ENCODE peak calls at places on chromosomes 4 and X, in six cellular contexts. One of them, this sample, is unnamed. For H3K4me1, the result is how much of the 10 kb centered on the place peaks cover.

GRCh38 chr4:56156141-56156540 is 207.4 kb downstream of the CEP135 start:
- ATAC-seq in upper lobe of left lung: no peak
- ATAC-seq in K562: no peak
- ATAC-seq in GM12878: no peak
- ATAC-seq in HepG2: no peak
- ATAC-seq in A549: no peak
- ATAC-seq in this sample: no peak

GRCh38 chrX:7127058-7127457 is 20.5 kb upstream of the STS start:
- ATAC-seq in K562: no peak
- ATAC-seq in HepG2: peak
- ATAC-seq in upper lobe of left lung: no peak
- ATAC-seq in GM12878: no peak
- ATAC-seq in A549: no peak
- ATAC-seq in this sample: no peak

GRCh38 chr4:185662030-185662778 is 126.9 kb upstream of the PDLIM3 start:
- ATAC-seq in HepG2: no peak
- ATAC-seq in GM12878: no peak
- ATAC-seq in K562: no peak
- ATAC-seq in A549: no peak
- ATAC-seq in upper lobe of left lung: no peak
- ATAC-seq in this sample: no peak

GRCh38 chrX:2351999-2352995 is 148.5 kb downstream of the DHRSX start:
- ATAC-seq in HepG2: no peak
- ATAC-seq in upper lobe of left lung: no peak
- ATAC-seq in K562: peak
- ATAC-seq in GM12878: no peak
- ATAC-seq in A549: peak
- ATAC-seq in this sample: no peak

GRCh38 chr4:4801013-4801412 is 58.5 kb upstream of the MSX1 start:
- ATAC-seq in K562: no peak
- ATAC-seq in HepG2: no peak
- ATAC-seq in GM12878: no peak
- ATAC-seq in upper lobe of left lung: no peak
- ATAC-seq in A549: no peak
- ATAC-seq in this sample: no peak

GRCh38 chr4:86706923-86707597 is 112.9 kb downstream of the PTPN13 start:
- ATAC-seq in A549: no peak
- ATAC-seq in upper lobe of left lung: no peak
- ATAC-seq in GM12878: peak
- ATAC-seq in HepG2: no peak
- ATAC-seq in K562: no peak
- ATAC-seq in this sample: peak

GRCh38 chr4:110172972-110173371 is 25.4 kb downstream of the ELOVL6 start:
- ATAC-seq in upper lobe of left lung: no peak
- ATAC-seq in HepG2: no peak
- ATAC-seq in GM12878: no peak
- ATAC-seq in A549: no peak
- ATAC-seq in K562: no peak
- ATAC-seq in this sample: no peak

GRCh38 chr4:26281876-26282275 is 38.9 kb upstream of the RBPJ start:
- ATAC-seq in GM12878: no peak
- ATAC-seq in A549: no peak
- ATAC-seq in upper lobe of left lung: no peak
- ATAC-seq in K562: no peak
- ATAC-seq in HepG2: no peak
- ATAC-seq in this sample: no peak

GRCh38 chr4:146550161-146550560 is 28.4 kb upstream of the SLC10A7 start:
- ATAC-seq in A549: no peak
- ATAC-seq in K562: no peak
- ATAC-seq in HepG2: no peak
- ATAC-seq in upper lobe of left lung: no peak
- ATAC-seq in GM12878: no peak
- ATAC-seq in this sample: no peak

GRCh38 chrX:623599-624323 is 6.8 kb upstream of the SHOX start:
- ATAC-seq in HepG2: no peak
- ATAC-seq in GM12878: no peak
- ATAC-seq in upper lobe of left lung: no peak
- ATAC-seq in A549: peak
- ATAC-seq in K562: peak
- ATAC-seq in this sample: no peak

GRCh38 chr4:138401330-138401729 is 159.2 kb upstream of the SLC7A11 start:
- ATAC-seq in upper lobe of left lung: no peak
- ATAC-seq in GM12878: no peak
- ATAC-seq in A549: no peak
- ATAC-seq in K562: no peak
- ATAC-seq in HepG2: no peak
- ATAC-seq in this sample: no peak

GRCh38 chr4:159363376-159363775 is 260.5 kb downstream of the RAPGEF2 start:
- ATAC-seq in upper lobe of left lung: no peak
- ATAC-seq in K562: no peak
- ATAC-seq in A549: no peak
- ATAC-seq in HepG2: no peak
- ATAC-seq in GM12878: no peak
- ATAC-seq in this sample: no peak

GRCh38 chr4:186657766-186658165 is 65.9 kb downstream of the FAT1 start:
- ATAC-seq in GM12878: no peak
- ATAC-seq in K562: no peak
- ATAC-seq in HepG2: no peak
- ATAC-seq in A549: no peak
- ATAC-seq in upper lobe of left lung: no peak
- ATAC-seq in this sample: no peak

GRCh38 chr4:42237010-42237409 is 84.6 kb upstream of the BEND4 start:
- ATAC-seq in K562: no peak
- ATAC-seq in A549: no peak
- ATAC-seq in HepG2: no peak
- ATAC-seq in upper lobe of left lung: peak
- ATAC-seq in GM12878: no peak
- ATAC-seq in this sample: no peak

GRCh38 chr4:177251237-177251636 is 58.4 kb upstream of the NEIL3 start:
- ATAC-seq in GM12878: no peak
- ATAC-seq in HepG2: no peak
- ATAC-seq in K562: peak
- ATAC-seq in upper lobe of left lung: no peak
- ATAC-seq in A549: no peak
- ATAC-seq in this sample: no peak

GRCh38 chr4:141427726-141428296 is 207.1 kb downstream of the ZNF330 start:
- ATAC-seq in GM12878: no peak
- ATAC-seq in K562: no peak
- ATAC-seq in upper lobe of left lung: no peak
- ATAC-seq in HepG2: no peak
- ATAC-seq in A549: no peak
- ATAC-seq in this sample: no peak

GRCh38 chr4:124635331-124635730 is 77.2 kb downstream of the ANKRD50 start:
- ATAC-seq in HepG2: no peak
- ATAC-seq in K562: no peak
- ATAC-seq in A549: no peak
- ATAC-seq in GM12878: no peak
- ATAC-seq in upper lobe of left lung: no peak
- ATAC-seq in this sample: no peak

GRCh38 chr4:141329174-141329569 is 108.5 kb downstream of the ZNF330 start:
- ATAC-seq in GM12878: no peak
- ATAC-seq in HepG2: no peak
- ATAC-seq in A549: peak
- ATAC-seq in upper lobe of left lung: no peak
- ATAC-seq in K562: no peak
- ATAC-seq in this sample: peak

GRCh38 chr4:183200453-183200852 is 101.4 kb downstream of the WWC2 start:
- ATAC-seq in K562: no peak
- ATAC-seq in upper lobe of left lung: peak
- ATAC-seq in A549: peak
- ATAC-seq in GM12878: no peak
- ATAC-seq in HepG2: no peak
- ATAC-seq in this sample: no peak
- TF ChIP-seq EP300 in K562: no peak
- TF ChIP-seq EP300 in upper lobe of left lung: no peak
- TF ChIP-seq EP300 in A549: no peak
- TF ChIP-seq EP300 in GM12878: no peak
- TF ChIP-seq EP300 in HepG2: no peak
- TF ChIP-seq EP300 in this sample: no peak

GRCh38 chrX:154540897-154541535 is 5.6 kb downstream of the G6PD start:
- ATAC-seq in HepG2: peak
- ATAC-seq in K562: peak
- ATAC-seq in A549: peak
- ATAC-seq in GM12878: no peak
- ATAC-seq in upper lobe of left lung: peak
- ATAC-seq in this sample: no peak
- TF ChIP-seq POLR2A in HepG2: peak
- TF ChIP-seq POLR2A in K562: no peak
- TF ChIP-seq POLR2A in A549: peak
- TF ChIP-seq POLR2A in GM12878: no peak
- TF ChIP-seq POLR2A in upper lobe of left lung: no peak
- TF ChIP-seq POLR2A in this sample: no peak

GRCh38 chr4:2714071-2714770 is 41.9 kb downstream of the TNIP2 start:
- ATAC-seq in HepG2: no peak
- ATAC-seq in A549: no peak
- ATAC-seq in GM12878: peak
- ATAC-seq in K562: no peak
- ATAC-seq in upper lobe of left lung: peak
- ATAC-seq in this sample: peak

GRCh38 chr4:2714918-2715317 is 41.2 kb downstream of the TNIP2 start:
- ATAC-seq in K562: no peak
- ATAC-seq in upper lobe of left lung: no peak
- ATAC-seq in A549: no peak
- ATAC-seq in HepG2: no peak
- ATAC-seq in GM12878: no peak
- ATAC-seq in this sample: no peak

GRCh38 chr4:2716236-2716635 is 39.9 kb downstream of the TNIP2 start:
- ATAC-seq in K562: no peak
- ATAC-seq in HepG2: no peak
- ATAC-seq in A549: no peak
- ATAC-seq in upper lobe of left lung: no peak
- ATAC-seq in GM12878: no peak
- ATAC-seq in this sample: no peak

GRCh38 chr4:2713337-2713736 is 42.8 kb downstream of the TNIP2 start:
- ATAC-seq in HepG2: no peak
- ATAC-seq in K562: no peak
- ATAC-seq in GM12878: no peak
- ATAC-seq in A549: no peak
- ATAC-seq in upper lobe of left lung: no peak
- ATAC-seq in this sample: no peak

GRCh38 chr4:2715426-2715825 is 40.7 kb downstream of the TNIP2 start:
- ATAC-seq in HepG2: no peak
- ATAC-seq in K562: no peak
- ATAC-seq in A549: no peak
- ATAC-seq in upper lobe of left lung: no peak
- ATAC-seq in GM12878: no peak
- ATAC-seq in this sample: no peak
- H3K4me1 ChIP-seq in HepG2: under half
- H3K4me1 ChIP-seq in K562: under half
- H3K4me1 ChIP-seq in A549: under half
- H3K4me1 ChIP-seq in upper lobe of left lung: under half
- H3K4me1 ChIP-seq in GM12878: under half
- H3K4me1 ChIP-seq in this sample: under half

GRCh38 chr4:105276361-105276760 is 129.7 kb downstream of the TET2 start:
- ATAC-seq in upper lobe of left lung: no peak
- ATAC-seq in GM12878: no peak
- ATAC-seq in K562: no peak
- ATAC-seq in A549: no peak
- ATAC-seq in HepG2: no peak
- ATAC-seq in this sample: no peak

GRCh38 chr4:105280338-105280809 is 133.7 kb downstream of the TET2 start:
- ATAC-seq in upper lobe of left lung: no peak
- ATAC-seq in K562: no peak
- ATAC-seq in A549: no peak
- ATAC-seq in HepG2: no peak
- ATAC-seq in GM12878: no peak
- ATAC-seq in this sample: peak

GRCh38 chr4:105279314-105279713 is 132.6 kb downstream of the TET2 start:
- ATAC-seq in upper lobe of left lung: no peak
- ATAC-seq in HepG2: no peak
- ATAC-seq in K562: no peak
- ATAC-seq in A549: no peak
- ATAC-seq in GM12878: no peak
- ATAC-seq in this sample: no peak

GRCh38 chr4:105274504-105274903 is 127.8 kb downstream of the TET2 start:
- ATAC-seq in upper lobe of left lung: no peak
- ATAC-seq in HepG2: no peak
- ATAC-seq in GM12878: no peak
- ATAC-seq in K562: no peak
- ATAC-seq in A549: no peak
- ATAC-seq in this sample: peak

GRCh38 chr4:105277702-105278101 is 131.0 kb downstream of the TET2 start:
- ATAC-seq in GM12878: no peak
- ATAC-seq in A549: no peak
- ATAC-seq in K562: no peak
- ATAC-seq in upper lobe of left lung: no peak
- ATAC-seq in HepG2: no peak
- ATAC-seq in this sample: no peak
- TF ChIP-seq EP300 in GM12878: no peak
- TF ChIP-seq EP300 in A549: no peak
- TF ChIP-seq EP300 in K562: no peak
- TF ChIP-seq EP300 in upper lobe of left lung: no peak
- TF ChIP-seq EP300 in HepG2: no peak
- TF ChIP-seq EP300 in this sample: no peak

GRCh38 chr4:75710246-75710645 is 14.1 kb upstream of the USO1 start:
- ATAC-seq in GM12878: no peak
- ATAC-seq in A549: no peak
- ATAC-seq in K562: peak
- ATAC-seq in upper lobe of left lung: no peak
- ATAC-seq in HepG2: no peak
- ATAC-seq in this sample: no peak
- TF ChIP-seq POLR2A in GM12878: no peak
- TF ChIP-seq POLR2A in A549: no peak
- TF ChIP-seq POLR2A in K562: no peak
- TF ChIP-seq POLR2A in upper lobe of left lung: no peak
- TF ChIP-seq POLR2A in HepG2: no peak
- TF ChIP-seq POLR2A in this sample: no peak

GRCh38 chrX:17859609-17860178 is 1.4 kb downstream of the RAI2 start:
- ATAC-seq in HepG2: no peak
- ATAC-seq in upper lobe of left lung: peak
- ATAC-seq in K562: no peak
- ATAC-seq in A549: no peak
- ATAC-seq in GM12878: no peak
- ATAC-seq in this sample: no peak
- H3K4me1 ChIP-seq in HepG2: under half
- H3K4me1 ChIP-seq in upper lobe of left lung: under half
- H3K4me1 ChIP-seq in K562: under half
- H3K4me1 ChIP-seq in A549: under half
- H3K4me1 ChIP-seq in GM12878: under half
- H3K4me1 ChIP-seq in this sample: under half

GRCh38 chrX:41333994-41334865 is at the start of gene DDX3X:
- ATAC-seq in A549: peak
- ATAC-seq in K562: peak
- ATAC-seq in HepG2: peak
- ATAC-seq in GM12878: peak
- ATAC-seq in upper lobe of left lung: peak
- ATAC-seq in this sample: peak
- TF ChIP-seq EP300 in A549: no peak
- TF ChIP-seq EP300 in K562: no peak
- TF ChIP-seq EP300 in HepG2: no peak
- TF ChIP-seq EP300 in GM12878: no peak
- TF ChIP-seq EP300 in upper lobe of left lung: no peak
- TF ChIP-seq EP300 in this sample: no peak

This sample was measured in gastroesophageal sphincter.